ENCODE peak calls at places on chromosomes 12 and 14, in seven cellular contexts. U is neural progenitor cell; A is GM23248; P is CD4-positive, CD25-positive, alpha-beta regulatory T cell; I is right lobe of liver; K is lung; B is GM23338. G is an unnamed sample.

GRCh38 chr14:39847191-39847590 is 415.0 kb upstream of the FBXO33 start:
- DNase-seq in U (no peak), A (no peak), P (no peak), I (no peak), K (no peak), B (no peak), G (no peak)

GRCh38 chr14:21194597-21194996 is 38.7 kb upstream of the OR5AU1 start:
- DNase-seq in U (no peak), A (no peak), P (no peak), I (no peak), K (no peak), B (no peak), G (no peak)

GRCh38 chr12:23108957-23109356 is 484.0 kb downstream of the ETNK1 start:
- DNase-seq in U (no peak), A (no peak), P (no peak), I (no peak), K (no peak), B (no peak), G (no peak)

GRCh38 chr14:53640695-53641094 is 315.9 kb downstream of the BMP4 start:
- DNase-seq in U (no peak), A (no peak), P (no peak), I (no peak), K (no peak), B (no peak), G (no peak)

GRCh38 chr12:57175428-57176138 is 28.2 kb upstream of the LRP1-AS start:
- DNase-seq in U (peak; percentile 85), A (peak; percentile 87), P (peak; percentile 10), I (peak; percentile 77), K (peak; percentile 76), B (peak; percentile 94), G (peak; percentile 43)

GRCh38 chr12:4274396-4274959 is 916 bp downstream of the CCND2 start:
- DNase-seq in U (peak; percentile 38), A (peak; percentile 43), P (peak; percentile 30), I (no peak), K (no peak), B (peak; percentile 61), G (no peak)

GRCh38 chr12:6250343-6250742 is 50.1 kb downstream of the CD9 start:
- DNase-seq in U (peak; percentile 37), A (peak; percentile 46), P (no peak), I (peak; percentile 19), K (no peak), B (no peak), G (no peak)

GRCh38 chr12:80894179-80894578 is 43.6 kb downstream of the LIN7A start:
- DNase-seq in U (no peak), A (no peak), P (no peak), I (no peak), K (no peak), B (no peak), G (no peak)

GRCh38 chr12:129607293-129607692 is 296.5 kb downstream of the TMEM132D start:
- DNase-seq in U (peak; percentile 88), A (no peak), P (no peak), I (no peak), K (no peak), B (peak; percentile 3), G (no peak)

GRCh38 chr12:4119157-4119761 is 154.3 kb upstream of the CCND2 start:
- DNase-seq in U (no peak), A (no peak), P (peak; percentile 15), I (no peak), K (peak; percentile 6), B (no peak), G (no peak)

GRCh38 chr12:96233168-96233567 is 39.0 kb downstream of the ELK3 start:
- DNase-seq in U (no peak), A (no peak), P (no peak), I (no peak), K (no peak), B (no peak), G (no peak)

GRCh38 chr14:94132285-94132887 is 3.0 kb upstream of the IFI27L2 start:
- DNase-seq in U (peak; percentile 80), A (peak; percentile 83), P (peak; percentile 49), I (no peak), K (peak; percentile 59), B (peak; percentile 86), G (no peak)

GRCh38 chr14:53295985-53296582 is 143.0 kb upstream of the DDHD1 start:
- DNase-seq in U (peak; percentile 57), A (peak; percentile 52), P (no peak), I (no peak), K (no peak), B (peak; percentile 76), G (no peak)

GRCh38 chr14:93005838-93006237 is 82.9 kb downstream of the CHGA start:
- DNase-seq in U (no peak), A (no peak), P (no peak), I (no peak), K (no peak), B (no peak), G (peak; percentile 21)

DNA sequence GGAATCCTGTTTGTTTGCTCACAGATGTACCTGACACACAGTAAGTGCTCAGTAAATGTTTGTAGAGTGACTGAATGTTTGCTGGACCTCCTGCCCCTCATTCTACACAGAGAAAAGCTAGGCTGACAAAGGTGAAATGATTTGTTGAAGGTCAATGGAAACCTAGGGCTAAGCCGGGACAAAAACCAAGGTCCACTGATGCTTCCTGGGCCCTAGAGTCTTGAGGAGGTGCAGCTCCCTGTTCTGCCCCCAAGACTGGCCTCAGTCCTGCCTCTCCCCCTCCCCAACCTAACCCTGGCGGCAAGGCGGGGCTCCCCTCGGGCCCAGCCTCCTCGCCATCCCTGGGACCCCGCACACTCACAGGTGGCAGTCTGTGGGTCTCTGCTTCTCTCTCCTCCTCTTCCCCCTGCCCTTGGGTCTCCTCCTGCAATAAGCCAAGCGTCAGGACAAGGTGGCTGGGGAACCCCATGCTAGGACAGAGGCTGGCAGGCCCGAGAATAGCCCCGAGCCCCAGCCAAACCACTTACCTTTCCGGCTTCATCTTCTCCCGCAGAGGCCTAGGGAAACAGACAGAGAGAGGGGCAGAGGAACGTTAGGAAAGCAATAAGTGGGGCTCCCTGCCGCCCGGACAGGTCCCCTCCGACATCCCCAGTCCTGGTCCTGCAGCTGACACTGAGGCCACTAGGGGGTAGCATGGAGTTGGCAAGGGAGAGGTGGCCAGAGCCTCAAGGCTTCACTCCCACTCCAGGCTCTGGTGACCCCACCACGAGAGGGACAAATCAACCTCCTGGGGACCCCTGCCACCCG is 9.3 kb downstream of the PGF start:
- DNase-seq in U (peak; percentile 86), A (peak; percentile 71), P (peak; percentile 59), I (peak; percentile 76), K (peak; percentile 77), B (peak; percentile 90), G (peak; percentile 80)
- H3K27ac ChIP-seq in U (no peak overlapping the region), A (no peak overlapping the region), P (no peak overlapping the region), I (no peak overlapping the region), K (no peak overlapping the region), B (peak overlapping the region; percentile 32), G (no peak overlapping the region)

GRCh38 chr12:8038659-8039114 is 6.2 kb downstream of the FOXJ2 start:
- DNase-seq in U (peak; percentile 73), A (peak; percentile 88), P (no peak), I (no peak), K (peak; percentile 52), B (peak; percentile 90), G (peak; percentile 87)
- H3K4me1 ChIP-seq in U (peaks cover 31% of the 10 kb centered on the region), A (peaks cover 42% of the 10 kb centered on the region), P (peaks cover 54% of the 10 kb centered on the region), I (no peaks in the 10 kb centered on the region), K (peaks cover 31% of the 10 kb centered on the region), B (peaks cover 57% of the 10 kb centered on the region), G (peaks cover 18% of the 10 kb centered on the region)

GRCh38 chr12:132723764-132724140 is 13.1 kb downstream of the PGAM5 start:
- DNase-seq in U (no peak), A (peak; percentile 53), P (no peak), I (no peak), K (no peak), B (no peak), G (no peak)
- H3K27ac ChIP-seq in U (no peak overlapping the region), A (peak overlapping the region; percentile 39), P (no peak overlapping the region), I (no peak overlapping the region), K (no peak overlapping the region), B (peak overlapping the region; percentile 39), G (no peak overlapping the region)

GRCh38 chr12:120845696-120846095 is 58.5 kb downstream of the SPPL3 start:
- DNase-seq in U (no peak), A (no peak), P (no peak), I (no peak), K (no peak), B (no peak), G (no peak)

GRCh38 chr12:120842595-120842994 is 61.6 kb downstream of the SPPL3 start:
- DNase-seq in U (peak; percentile 33), A (no peak), P (no peak), I (no peak), K (no peak), B (no peak), G (no peak)

GRCh38 chr12:120843472-120843871 is 60.7 kb downstream of the SPPL3 start:
- DNase-seq in U (no peak), A (no peak), P (no peak), I (peak; percentile 55), K (no peak), B (no peak), G (no peak)

GRCh38 chr12:120844768-120845449 is 59.2 kb downstream of the SPPL3 start:
- DNase-seq in U (no peak), A (no peak), P (no peak), I (no peak), K (no peak), B (no peak), G (no peak)

DNA sequence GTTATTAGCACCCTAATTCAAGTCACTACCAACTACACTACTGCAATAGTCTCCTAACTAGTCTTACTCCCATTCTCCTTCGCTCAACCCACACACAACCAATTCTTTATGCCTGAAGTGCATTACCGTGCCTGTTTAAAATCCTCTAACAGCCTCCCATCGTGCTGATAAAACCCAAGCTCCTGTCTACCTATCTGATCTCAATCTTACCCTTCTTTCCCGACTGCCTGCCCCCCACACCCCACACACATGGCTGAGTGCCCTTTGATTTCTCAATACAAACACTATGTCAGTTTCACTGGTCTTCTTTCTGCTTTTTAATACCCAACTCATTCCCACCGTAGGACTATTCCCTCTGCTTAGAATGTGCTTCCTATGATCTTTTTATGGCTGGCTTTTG is 59.9 kb downstream of the SPPL3 start:
- DNase-seq in U (no peak), A (no peak), P (no peak), I (no peak), K (no peak), B (no peak), G (no peak)
- H3K4me1 ChIP-seq in U (peaks cover 9% of the 10 kb centered on the region), A (peaks cover 19% of the 10 kb centered on the region), P (peaks cover 6% of the 10 kb centered on the region), I (no peaks in the 10 kb centered on the region), K (peaks cover 16% of the 10 kb centered on the region), B (no peaks in the 10 kb centered on the region), G (peaks cover 14% of the 10 kb centered on the region)

DNA sequence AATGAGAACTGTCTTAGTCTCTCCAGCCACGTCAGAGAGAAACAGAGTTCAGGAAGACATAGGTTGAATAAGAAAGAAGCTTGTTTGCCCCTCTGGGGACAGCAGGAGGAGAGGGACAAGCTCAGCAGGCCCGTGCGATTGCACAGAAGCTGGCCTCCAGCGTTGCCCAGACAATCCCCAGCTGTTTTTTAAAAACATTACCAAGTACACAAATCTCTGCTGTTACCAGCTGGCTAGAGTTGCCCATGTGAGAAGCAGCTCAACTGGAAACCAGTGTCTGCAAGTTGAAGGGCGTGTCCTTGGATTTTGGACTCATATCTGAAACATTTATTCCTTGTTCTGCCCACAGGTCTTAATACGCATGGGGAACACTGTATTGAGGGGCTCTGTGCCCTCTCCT is 232.5 kb downstream of the EFCAB11 start:
- DNase-seq in U (no peak), A (peak; percentile 10), P (no peak), I (no peak), K (no peak), B (no peak), G (no peak)
- H3K27ac ChIP-seq in U (no peak overlapping the region), A (no peak overlapping the region), P (peak overlapping the region; percentile 87), I (no peak overlapping the region), K (no peak overlapping the region), B (peak overlapping the region; percentile 65), G (no peak overlapping the region)

GRCh38 chr14:104730504-104730903 is 6.5 kb downstream of the ADSS1 start:
- DNase-seq in U (no peak), A (no peak), P (no peak), I (no peak), K (no peak), B (no peak), G (no peak)
- H3K4me1 ChIP-seq in U (peaks cover 2% of the 10 kb centered on the region), A (no peaks in the 10 kb centered on the region), P (no peaks in the 10 kb centered on the region), I (no peaks in the 10 kb centered on the region), K (no peaks in the 10 kb centered on the region), B (no peaks in the 10 kb centered on the region), G (no peaks in the 10 kb centered on the region)

G was measured in pancreas.